ENCODE peak calls at places on chromosomes 12 and 14, in five cellular contexts. One of them, this sample, is unnamed.
A peak's percentile ranks its signal among the peaks of the same experiment; 100 is the strongest.

GRCh38 chr12:105485321-105485910 is 154.9 kb downstream of the C12orf75 start:
- DNase-seq in tibial nerve: no peak
- DNase-seq in HS-27A: peak; percentile 71
- DNase-seq in BE2C: no peak
- DNase-seq in sigmoid colon: no peak
- DNase-seq in this sample: no peak

GRCh38 chr14:32820686-32821085 is 118.0 kb upstream of the NPAS3 start:
- DNase-seq in HS-27A: no peak
- DNase-seq in BE2C: no peak
- DNase-seq in sigmoid colon: no peak
- DNase-seq in tibial nerve: no peak
- DNase-seq in this sample: no peak

GRCh38 chr12:90124289-90124688 is 415.7 kb upstream of the ATP2B1 start:
- DNase-seq in HS-27A: no peak
- DNase-seq in tibial nerve: no peak
- DNase-seq in sigmoid colon: no peak
- DNase-seq in BE2C: no peak
- DNase-seq in this sample: no peak

GRCh38 chr12:47905313-47905730 is 528 bp upstream of the VDR start:
- DNase-seq in BE2C: no peak
- DNase-seq in HS-27A: no peak
- DNase-seq in tibial nerve: peak; percentile 23
- DNase-seq in sigmoid colon: peak; percentile 69
- DNase-seq in this sample: no peak

GRCh38 chr14:36971263-36971855 is 201.0 kb downstream of the SLC25A21 start:
- DNase-seq in tibial nerve: no peak
- DNase-seq in sigmoid colon: no peak
- DNase-seq in BE2C: peak; percentile 56
- DNase-seq in HS-27A: no peak
- DNase-seq in this sample: no peak

GRCh38 chr12:2574536-2574935 is 220.2 kb upstream of the FKBP4 start:
- DNase-seq in sigmoid colon: peak; percentile 25
- DNase-seq in BE2C: no peak
- DNase-seq in tibial nerve: no peak
- DNase-seq in HS-27A: no peak
- DNase-seq in this sample: no peak

GRCh38 chr12:94261119-94261518 is 112.7 kb downstream of the PLXNC1 start:
- DNase-seq in tibial nerve: no peak
- DNase-seq in BE2C: no peak
- DNase-seq in HS-27A: no peak
- DNase-seq in sigmoid colon: no peak
- DNase-seq in this sample: no peak

GRCh38 chr14:98462908-98463307 is 809.1 kb downstream of the BCL11B start:
- DNase-seq in BE2C: no peak
- DNase-seq in HS-27A: no peak
- DNase-seq in tibial nerve: no peak
- DNase-seq in sigmoid colon: no peak
- DNase-seq in this sample: no peak

GRCh38 chr14:100037351-100037750 is 27.9 kb upstream of the EVL start:
- DNase-seq in sigmoid colon: no peak
- DNase-seq in tibial nerve: no peak
- DNase-seq in BE2C: peak; percentile 49
- DNase-seq in HS-27A: no peak
- DNase-seq in this sample: no peak

GRCh38 chr12:122946690-122947271 is 19.5 kb downstream of the ABCB9 start:
- DNase-seq in sigmoid colon: peak; percentile 94
- DNase-seq in BE2C: peak; percentile 31
- DNase-seq in HS-27A: peak; percentile 96
- DNase-seq in tibial nerve: peak; percentile 72
- DNase-seq in this sample: no peak

GRCh38 chr12:79326225-79326624 is 364.5 kb downstream of the PAWR start:
- DNase-seq in sigmoid colon: no peak
- DNase-seq in HS-27A: no peak
- DNase-seq in BE2C: no peak
- DNase-seq in tibial nerve: no peak
- DNase-seq in this sample: no peak

GRCh38 chr14:95675486-95675885 is 10.7 kb upstream of the TCL1B start:
- DNase-seq in tibial nerve: no peak
- DNase-seq in HS-27A: no peak
- DNase-seq in BE2C: no peak
- DNase-seq in sigmoid colon: no peak
- DNase-seq in this sample: no peak

GRCh38 chr12:106791531-106791930 is 17.0 kb downstream of the RIC8B start:
- DNase-seq in BE2C: no peak
- DNase-seq in sigmoid colon: no peak
- DNase-seq in tibial nerve: no peak
- DNase-seq in HS-27A: no peak
- DNase-seq in this sample: no peak

GRCh38 chr12:52307836-52308806 is 13.1 kb downstream of the KRT83 start:
- DNase-seq in sigmoid colon: peak; percentile 60
- DNase-seq in tibial nerve: no peak
- DNase-seq in BE2C: peak; percentile 74
- DNase-seq in HS-27A: no peak
- DNase-seq in this sample: no peak

GRCh38 chr14:54002653-54003052 is 46.0 kb upstream of the BMP4 start:
- DNase-seq in HS-27A: no peak
- DNase-seq in tibial nerve: no peak
- DNase-seq in BE2C: no peak
- DNase-seq in sigmoid colon: no peak
- DNase-seq in this sample: no peak

GRCh38 chr12:110022980-110023633 is 23.9 kb downstream of the ANKRD13A start:
- DNase-seq in BE2C: no peak
- DNase-seq in sigmoid colon: no peak
- DNase-seq in tibial nerve: no peak
- DNase-seq in HS-27A: no peak
- DNase-seq in this sample: no peak

GRCh38 chr14:105460116-105460515 is 14.5 kb upstream of the CRIP2 start:
- DNase-seq in sigmoid colon: no peak
- DNase-seq in HS-27A: no peak
- DNase-seq in BE2C: no peak
- DNase-seq in tibial nerve: no peak
- DNase-seq in this sample: no peak

GRCh38 chr12:104201238-104202001 is 14.2 kb upstream of the TXNRD1 start:
- DNase-seq in tibial nerve: no peak
- DNase-seq in HS-27A: no peak
- DNase-seq in sigmoid colon: no peak
- DNase-seq in BE2C: peak; percentile 37
- DNase-seq in this sample: peak; percentile 63

GRCh38 chr14:61552196-61552595 is 143.1 kb upstream of the HIF1A start:
- DNase-seq in HS-27A: no peak
- DNase-seq in tibial nerve: no peak
- DNase-seq in sigmoid colon: no peak
- DNase-seq in BE2C: no peak
- DNase-seq in this sample: no peak

GRCh38 chr14:91835920-91836843 is 31.2 kb downstream of the TC2N start:
- DNase-seq in HS-27A: no peak
- DNase-seq in BE2C: peak; percentile 21
- DNase-seq in sigmoid colon: peak; percentile 91
- DNase-seq in tibial nerve: peak; percentile 57
- DNase-seq in this sample: peak; percentile 8

This sample was measured in Jurkat, Clone E6-1.